ENCODE peak calls at places on chromosomes 13 and 19, in nine cellular contexts. H, E, R, A, B, X, T, O and W are unnamed samples.

GRCh38 chr19:4284176-4284958 is 5.3 kb downstream of the SHD start:
- DNase-seq in T (peak), H (no peak), A (peak), O (no peak), E (no peak), X (no peak), R (no peak), B (no peak), W (no peak)

GRCh38 chr19:31335716-31336115 is 13.5 kb downstream of the TSHZ3 start:
- DNase-seq in R (no peak), T (no peak), X (no peak), A (no peak), O (no peak), E (no peak), B (no peak), H (no peak), W (no peak)

GRCh38 chr13:48828962-48829405 is 146.7 kb upstream of the FNDC3A start:
- DNase-seq in R (no peak), E (no peak), X (no peak), T (peak), A (no peak), O (no peak), B (peak), H (no peak), W (peak)

GRCh38 chr19:40280608-40281221 is 4.4 kb downstream of the AKT2 start:
- DNase-seq in A (peak), T (peak), X (no peak), E (no peak), R (no peak), O (no peak), H (no peak), B (no peak), W (no peak)

GRCh38 chr19:45872095-45872919 is 8.2 kb downstream of the FOXA3 start:
- DNase-seq in B (no peak), O (no peak), T (no peak), X (no peak), H (no peak), R (no peak), E (no peak), A (no peak), W (no peak)

GRCh38 chr19:48461982-48462655 is 6.7 kb downstream of the KCNJ14 start:
- DNase-seq in E (no peak), T (no peak), O (no peak), H (no peak), X (no peak), A (no peak), R (no peak), B (no peak), W (no peak)

GRCh38 chr13:43072394-43072793 is 49.0 kb downstream of the DNAJC15 start:
- DNase-seq in B (no peak), O (peak), H (no peak), T (no peak), X (no peak), E (no peak), A (peak), R (no peak), W (no peak)

GRCh38 chr13:111868716-111869115 is 198.2 kb upstream of the SOX1 start:
- DNase-seq in R (no peak), H (no peak), X (no peak), B (no peak), O (no peak), E (no peak), T (no peak), A (no peak), W (no peak)

GRCh38 chr19:38745316-38745715 is 1.0 kb upstream of the CAPN12 start:
- DNase-seq in X (no peak), E (no peak), A (no peak), H (no peak), T (no peak), B (no peak), R (no peak), O (no peak), W (no peak)

GRCh38 chr13:50119593-50119992 is 104.3 kb downstream of the KCNRG start:
- DNase-seq in O (peak), T (no peak), R (no peak), B (no peak), E (no peak), X (no peak), A (no peak), H (no peak), W (no peak)

GRCh38 chr19:3576696-3577443 is 4.1 kb downstream of the HMG20B start:
- DNase-seq in A (peak), R (peak), O (no peak), T (peak), B (peak), E (peak), H (peak), X (peak), W (peak)